ENCODE peak calls at places on chromosomes 4 and X, in eight cellular contexts. V is K562, O is tibial nerve, Q is ovary, K is esophagus muscularis mucosa, D is SK-N-SH, W is stomach, F is A549. L is an unnamed sample.

GRCh38 chr4:82124365-82124764 is 249.4 kb downstream of the HNRNPD start:
- DNase-seq in V (no peak), O (no peak), Q (no peak), K (no peak), D (no peak), W (no peak), F (no peak), L (no peak)

GRCh38 chrX:14753436-14753835 is 119.4 kb downstream of the FANCB start:
- DNase-seq in V (no peak), O (no peak), Q (no peak), K (no peak), D (no peak), W (no peak), F (no peak), L (no peak)

GRCh38 chr4:174217273-174218126 is 66.0 kb downstream of the FBXO8 start:
- DNase-seq in V (no peak), O (no peak), Q (peak; percentile 69), K (no peak), D (peak; percentile 85), W (no peak), F (no peak), L (no peak)

GRCh38 chrX:145394344-145394743 is 147.0 kb downstream of the SPANXN1 start:
- DNase-seq in V (no peak), O (no peak), Q (no peak), K (no peak), D (no peak), W (no peak), F (no peak), L (no peak)

GRCh38 chr4:55297346-55297745 is 48.7 kb upstream of the SRD5A3 start:
- DNase-seq in V (peak; percentile 17), O (no peak), Q (no peak), K (no peak), D (no peak), W (peak; percentile 58), F (no peak), L (no peak)

GRCh38 chr4:83631066-83631465 is 95.2 kb downstream of the GPAT3 start:
- DNase-seq in V (no peak), O (no peak), Q (no peak), K (no peak), D (no peak), W (no peak), F (no peak), L (no peak)

GRCh38 chr4:24559032-24559821 is 25.1 kb downstream of the DHX15 start:
- DNase-seq in V (no peak), O (no peak), Q (no peak), K (no peak), D (no peak), W (no peak), F (no peak), L (no peak)

GRCh38 chrX:154490021-154490413 is 412 bp downstream of the SLC10A3 start:
- DNase-seq in V (peak; percentile 28), O (no peak), Q (peak; percentile 69), K (no peak), D (peak; percentile 43), W (no peak), F (peak; percentile 31), L (peak; percentile 80)

GRCh38 chrX:40100141-40100536 is 2.4 kb upstream of the BCOR start:
- DNase-seq in V (no peak), O (no peak), Q (peak; percentile 70), K (no peak), D (peak; percentile 63), W (peak; percentile 60), F (no peak), L (no peak)

GRCh38 chr4:125547842-125548241 is 233.1 kb downstream of the FAT4 start:
- DNase-seq in V (no peak), O (no peak), Q (no peak), K (no peak), D (no peak), W (no peak), F (no peak), L (no peak)

GRCh38 chrX:3743821-3744439 is 30.5 kb upstream of the PRKX start:
- DNase-seq in V (no peak), O (no peak), Q (no peak), K (no peak), D (no peak), W (no peak), F (no peak), L (no peak)

DNA sequence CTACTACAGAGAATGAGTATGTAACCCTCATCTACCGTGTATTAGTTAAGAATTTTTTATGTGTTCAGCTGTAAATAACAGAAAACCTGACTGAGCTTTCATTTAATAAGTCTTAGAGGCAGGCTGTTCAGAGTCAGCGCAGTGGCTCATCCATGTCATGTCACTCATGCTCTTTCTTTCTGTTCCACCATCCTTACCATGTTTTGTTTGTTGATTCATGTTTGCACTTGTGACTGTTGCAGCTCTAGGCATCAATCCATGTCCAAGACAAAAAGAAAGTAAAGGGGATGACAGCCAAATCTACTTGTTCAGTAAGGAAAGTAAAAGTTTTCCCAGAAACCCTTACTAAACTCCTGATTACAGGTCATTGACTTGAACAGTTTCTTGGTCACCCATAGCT is 8.9 kb downstream of the ART3 start:
- DNase-seq in V (no peak), O (no peak), Q (no peak), K (no peak), D (no peak), W (no peak), F (no peak), L (no peak)
- TF ChIP-seq CTCF in V (no peak), O (no peak), Q (no peak), K (no peak), D (no peak), W (no peak), F (no peak), L (no peak)

GRCh38 chr4:16198271-16198670 is 28.0 kb downstream of the TAPT1 start:
- DNase-seq in V (no peak), O (no peak), Q (no peak), K (no peak), D (no peak), W (no peak), F (no peak), L (no peak)
- TF ChIP-seq EP300 in V (no peak), O (no peak), Q (no peak), K (no peak), D (no peak), W (no peak), F (no peak), L (no peak)

DNA sequence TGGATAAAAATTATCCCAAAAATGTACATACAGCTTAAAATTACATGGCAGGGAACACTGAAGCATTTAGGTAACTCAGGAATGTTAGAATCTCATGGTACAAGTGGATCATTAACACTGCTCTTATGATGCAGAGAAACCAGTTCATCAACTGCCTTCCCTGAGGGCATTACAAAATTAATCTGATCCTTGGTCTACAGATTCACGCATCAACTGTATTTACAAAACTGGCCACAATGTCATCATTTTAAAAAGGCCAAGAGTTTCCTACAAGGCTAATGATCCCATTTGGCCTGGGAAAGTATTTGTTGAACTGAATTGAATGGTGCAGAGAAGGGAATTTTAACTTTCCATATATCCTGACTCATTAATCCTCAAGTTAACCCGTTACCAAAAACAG is 84.6 kb downstream of the TSPAN5 start:
- DNase-seq in V (no peak), O (no peak), Q (no peak), K (peak; percentile 3), D (no peak), W (no peak), F (no peak), L (no peak)
- TF ChIP-seq CTCF in V (no peak), O (no peak), Q (no peak), K (no peak), D (no peak), W (no peak), F (no peak), L (no peak)

GRCh38 chrX:151973851-151974335 is 583 bp downstream of the GABRE start:
- DNase-seq in V (peak; percentile 38), O (no peak), Q (no peak), K (no peak), D (peak; percentile 19), W (no peak), F (no peak), L (no peak)

GRCh38 chrX:151973262-151973661 is 1.2 kb downstream of the GABRE start:
- DNase-seq in V (no peak), O (no peak), Q (no peak), K (no peak), D (no peak), W (no peak), F (no peak), L (no peak)

GRCh38 chrX:151975736-151976275 is 1.3 kb upstream of the GABRE start:
- DNase-seq in V (no peak), O (no peak), Q (no peak), K (no peak), D (no peak), W (no peak), F (no peak), L (no peak)

GRCh38 chrX:151975228-151975593 is 735 bp upstream of the GABRE start:
- DNase-seq in V (peak; percentile 28), O (no peak), Q (no peak), K (no peak), D (no peak), W (no peak), F (no peak), L (no peak)

GRCh38 chrX:151974336-151975227 is at the start of gene GABRE:
- DNase-seq in V (peak; percentile 87), O (peak; percentile 11), Q (peak; percentile 44), K (no peak), D (peak; percentile 40), W (peak; percentile 28), F (no peak), L (no peak)
- TF ChIP-seq EP300 in V (no peak), O (no peak), Q (no peak), K (no peak), D (no peak), W (no peak), F (no peak), L (no peak)

GRCh38 chr4:156169011-156169410 is 215.3 kb upstream of the CTSO start:
- DNase-seq in V (no peak), O (no peak), Q (no peak), K (no peak), D (no peak), W (no peak), F (no peak), L (no peak)
- TF ChIP-seq CTCF in V (no peak), O (no peak), Q (no peak), K (peak; percentile 45), D (peak; percentile 64), W (no peak), F (peak; percentile 30), L (peak; percentile 23)

DNA sequence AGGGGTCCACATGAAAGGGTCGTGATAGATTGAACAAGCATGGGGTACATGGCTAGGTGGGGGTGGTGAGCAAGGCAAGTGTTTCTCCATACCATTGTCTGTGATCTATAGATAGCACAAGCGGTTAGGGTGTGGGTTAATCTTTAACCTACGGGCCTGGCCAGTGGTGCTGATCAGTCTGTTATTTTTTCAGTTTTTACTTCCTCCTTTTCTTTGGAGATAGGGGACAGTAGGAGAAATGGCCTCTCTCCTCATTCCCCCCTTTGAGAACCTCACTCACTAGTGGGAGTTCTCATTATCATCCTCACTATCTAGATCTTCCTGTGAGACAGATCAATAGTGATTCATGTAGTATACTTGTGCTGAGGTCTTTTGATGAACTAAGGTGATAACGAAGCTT is 16.2 kb upstream of the GPKOW start:
- DNase-seq in V (no peak), O (no peak), Q (no peak), K (no peak), D (no peak), W (no peak), F (no peak), L (no peak)
- TF ChIP-seq EP300 in V (peak; percentile 57), O (no peak), Q (no peak), K (no peak), D (no peak), W (no peak), F (no peak), L (no peak)

GRCh38 chr4:39658756-39659155 is 20.1 kb upstream of the SMIM14 start:
- DNase-seq in V (no peak), O (no peak), Q (no peak), K (no peak), D (no peak), W (no peak), F (no peak), L (no peak)
- TF ChIP-seq CTCF in V (peak; percentile 7), O (no peak), Q (no peak), K (peak; percentile 19), D (peak; percentile 42), W (peak; percentile 20), F (peak; percentile 44), L (no peak)

L was measured in suprapubic skin.